ENCODE peak calls at places on chromosomes 7 and 10, in six cellular contexts. One of them, this sample, is unnamed.

GRCh38 chr10:113709221-113709838 is 29.6 kb downstream of the CASP7 start:
- DNase-seq in neural progenitor cell: no peak
- DNase-seq in H9: no peak
- DNase-seq in A549: peak
- DNase-seq in caudate nucleus: no peak
- DNase-seq in aorta: no peak
- DNase-seq in this sample: no peak

GRCh38 chr7:114484226-114484625 is 69.6 kb downstream of the FOXP2 start:
- DNase-seq in aorta: no peak
- DNase-seq in caudate nucleus: no peak
- DNase-seq in H9: no peak
- DNase-seq in neural progenitor cell: no peak
- DNase-seq in A549: no peak
- DNase-seq in this sample: no peak

GRCh38 chr10:124999433-125000365 is 57.8 kb downstream of the ZRANB1 start:
- DNase-seq in aorta: peak
- DNase-seq in neural progenitor cell: no peak
- DNase-seq in H9: no peak
- DNase-seq in caudate nucleus: peak
- DNase-seq in A549: no peak
- DNase-seq in this sample: peak

GRCh38 chr7:41219276-41219675 is 483.6 kb downstream of the INHBA start:
- DNase-seq in A549: no peak
- DNase-seq in H9: no peak
- DNase-seq in aorta: no peak
- DNase-seq in neural progenitor cell: peak
- DNase-seq in caudate nucleus: no peak
- DNase-seq in this sample: no peak

GRCh38 chr10:86979977-86980448 is 11.7 kb downstream of the ADIRF start:
- DNase-seq in neural progenitor cell: no peak
- DNase-seq in aorta: peak
- DNase-seq in A549: peak
- DNase-seq in caudate nucleus: no peak
- DNase-seq in H9: no peak
- DNase-seq in this sample: no peak

GRCh38 chr10:122263971-122264370 is 7.1 kb upstream of the BTBD16 start:
- DNase-seq in caudate nucleus: no peak
- DNase-seq in aorta: no peak
- DNase-seq in neural progenitor cell: no peak
- DNase-seq in H9: no peak
- DNase-seq in A549: peak
- DNase-seq in this sample: no peak

GRCh38 chr7:16778479-16778878 is 24.9 kb downstream of the TSPAN13 start:
- DNase-seq in aorta: no peak
- DNase-seq in H9: no peak
- DNase-seq in A549: no peak
- DNase-seq in caudate nucleus: no peak
- DNase-seq in neural progenitor cell: no peak
- DNase-seq in this sample: no peak

GRCh38 chr10:23449677-23450220 is 10.9 kb downstream of the OTUD1 start:
- DNase-seq in aorta: no peak
- DNase-seq in H9: no peak
- DNase-seq in neural progenitor cell: no peak
- DNase-seq in caudate nucleus: no peak
- DNase-seq in A549: no peak
- DNase-seq in this sample: no peak

GRCh38 chr10:132941640-132942051 is 724 bp downstream of the CFAP46 start:
- DNase-seq in A549: no peak
- DNase-seq in aorta: peak
- DNase-seq in caudate nucleus: no peak
- DNase-seq in neural progenitor cell: no peak
- DNase-seq in H9: no peak
- DNase-seq in this sample: no peak

GRCh38 chr7:929311-929711 is 25.2 kb downstream of the ADAP1 start:
- DNase-seq in aorta: peak
- DNase-seq in H9: no peak
- DNase-seq in caudate nucleus: peak
- DNase-seq in A549: no peak
- DNase-seq in neural progenitor cell: no peak
- DNase-seq in this sample: peak

GRCh38 chr7:104149822-104150221 is 58.0 kb downstream of the ORC5 start:
- DNase-seq in caudate nucleus: no peak
- DNase-seq in neural progenitor cell: no peak
- DNase-seq in H9: no peak
- DNase-seq in aorta: no peak
- DNase-seq in A549: no peak
- DNase-seq in this sample: no peak

GRCh38 chr7:142263598-142264380 is 5.9 kb upstream of the PRSS58 start:
- DNase-seq in caudate nucleus: no peak
- DNase-seq in neural progenitor cell: no peak
- DNase-seq in H9: no peak
- DNase-seq in aorta: no peak
- DNase-seq in A549: no peak
- DNase-seq in this sample: no peak

GRCh38 chr7:37488163-37488759 is 39.6 kb upstream of the ELMO1 start:
- DNase-seq in neural progenitor cell: peak
- DNase-seq in aorta: no peak
- DNase-seq in caudate nucleus: no peak
- DNase-seq in A549: peak
- DNase-seq in H9: peak
- DNase-seq in this sample: no peak

GRCh38 chr7:157269341-157270059 is 67.3 kb upstream of the DNAJB6 start:
- DNase-seq in neural progenitor cell: no peak
- DNase-seq in aorta: peak
- DNase-seq in H9: no peak
- DNase-seq in A549: no peak
- DNase-seq in caudate nucleus: no peak
- DNase-seq in this sample: no peak

GRCh38 chr7:27295236-27295635 is 52.6 kb downstream of the EVX1 start:
- DNase-seq in neural progenitor cell: no peak
- DNase-seq in A549: no peak
- DNase-seq in aorta: no peak
- DNase-seq in H9: no peak
- DNase-seq in caudate nucleus: no peak
- DNase-seq in this sample: no peak

GRCh38 chr10:110034596-110034995 is 26.8 kb downstream of the ADD3 start:
- DNase-seq in A549: no peak
- DNase-seq in caudate nucleus: no peak
- DNase-seq in H9: no peak
- DNase-seq in aorta: no peak
- DNase-seq in neural progenitor cell: no peak
- DNase-seq in this sample: no peak

GRCh38 chr7:131027287-131027773 is 293.3 kb upstream of the KLF14 start:
- DNase-seq in aorta: no peak
- DNase-seq in A549: no peak
- DNase-seq in H9: no peak
- DNase-seq in neural progenitor cell: no peak
- DNase-seq in caudate nucleus: peak
- DNase-seq in this sample: peak

GRCh38 chr10:103433858-103434257 is 18.3 kb downstream of the CALHM2 start:
- DNase-seq in H9: no peak
- DNase-seq in A549: no peak
- DNase-seq in neural progenitor cell: no peak
- DNase-seq in aorta: no peak
- DNase-seq in caudate nucleus: no peak
- DNase-seq in this sample: peak

GRCh38 chr10:18906636-18907035 is 142.0 kb upstream of the MALRD1 start:
- DNase-seq in caudate nucleus: no peak
- DNase-seq in H9: no peak
- DNase-seq in aorta: no peak
- DNase-seq in A549: no peak
- DNase-seq in neural progenitor cell: no peak
- DNase-seq in this sample: no peak

GRCh38 chr7:142942746-142943145 is 3.5 kb downstream of the LLCFC1 start:
- DNase-seq in H9: no peak
- DNase-seq in aorta: no peak
- DNase-seq in neural progenitor cell: no peak
- DNase-seq in A549: no peak
- DNase-seq in caudate nucleus: no peak
- DNase-seq in this sample: no peak

GRCh38 chr10:97023401-97024180 is 162.2 kb downstream of the SLIT1 start:
- DNase-seq in caudate nucleus: no peak
- DNase-seq in neural progenitor cell: no peak
- DNase-seq in H9: no peak
- DNase-seq in aorta: no peak
- DNase-seq in A549: no peak
- DNase-seq in this sample: no peak

GRCh38 chr7:76294344-76295024 is 8.0 kb upstream of the HSPB1 start:
- DNase-seq in caudate nucleus: peak
- DNase-seq in aorta: peak
- DNase-seq in neural progenitor cell: peak
- DNase-seq in H9: peak
- DNase-seq in A549: peak
- DNase-seq in this sample: peak

DNA sequence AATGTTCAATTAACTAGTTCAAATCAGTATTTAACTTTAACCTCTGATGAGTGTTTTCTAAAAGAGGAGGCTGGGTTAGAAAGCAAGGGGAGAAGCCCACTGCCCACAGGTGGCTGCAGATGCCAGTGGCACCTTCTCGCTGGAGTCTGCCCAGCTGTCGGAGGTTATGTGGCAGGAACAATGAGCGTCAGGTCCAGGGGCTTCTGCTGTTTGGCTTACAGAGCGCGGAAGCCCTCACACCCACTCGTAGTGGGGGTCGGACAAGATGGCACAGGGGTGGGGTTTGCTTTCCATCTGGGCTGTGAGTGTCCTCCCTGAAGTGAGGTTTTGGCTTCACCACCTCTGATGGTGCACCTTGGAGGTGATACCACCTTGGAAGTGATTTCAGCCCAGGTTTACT is 8.5 kb downstream of the DYNC2I1 start:
- DNase-seq in neural progenitor cell: no peak
- DNase-seq in caudate nucleus: no peak
- DNase-seq in aorta: no peak
- DNase-seq in H9: no peak
- DNase-seq in A549: no peak
- DNase-seq in this sample: no peak
- H3K27ac ChIP-seq in neural progenitor cell: no peak
- H3K27ac ChIP-seq in caudate nucleus: peak
- H3K27ac ChIP-seq in aorta: no peak
- H3K27ac ChIP-seq in H9: no peak
- H3K27ac ChIP-seq in A549: peak
- H3K27ac ChIP-seq in this sample: peak

GRCh38 chr10:127776816-127777215 is 39.8 kb downstream of the FOXI2 start:
- DNase-seq in H9: no peak
- DNase-seq in A549: no peak
- DNase-seq in caudate nucleus: no peak
- DNase-seq in aorta: no peak
- DNase-seq in neural progenitor cell: no peak
- DNase-seq in this sample: no peak

GRCh38 chr10:127774771-127775559 is 38.0 kb downstream of the FOXI2 start:
- DNase-seq in A549: no peak
- DNase-seq in aorta: no peak
- DNase-seq in H9: no peak
- DNase-seq in neural progenitor cell: peak
- DNase-seq in caudate nucleus: no peak
- DNase-seq in this sample: no peak
- H3K27ac ChIP-seq in A549: no peak
- H3K27ac ChIP-seq in aorta: no peak
- H3K27ac ChIP-seq in H9: no peak
- H3K27ac ChIP-seq in neural progenitor cell: no peak
- H3K27ac ChIP-seq in caudate nucleus: no peak
- H3K27ac ChIP-seq in this sample: no peak

DNA sequence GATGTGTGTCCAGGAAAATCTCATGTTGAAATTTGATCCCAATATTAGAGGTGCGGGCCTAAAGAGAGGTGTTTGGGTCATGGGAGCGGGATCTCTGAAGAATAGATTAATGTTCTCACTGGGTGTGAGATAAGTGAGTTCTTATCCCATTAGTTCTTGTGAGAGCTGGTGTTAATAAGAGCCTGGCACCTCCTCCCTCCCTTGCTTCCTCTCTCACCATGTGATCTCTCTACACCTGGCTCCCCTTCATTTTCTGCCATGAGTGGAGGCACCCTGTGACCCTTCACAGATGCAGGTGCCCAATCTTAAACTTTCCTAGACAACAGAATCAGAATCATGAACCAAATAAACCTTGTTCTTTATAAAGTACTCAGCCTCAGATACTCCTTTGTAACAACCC is 19.5 kb downstream of the MTPN start:
- DNase-seq in H9: no peak
- DNase-seq in A549: no peak
- DNase-seq in aorta: no peak
- DNase-seq in caudate nucleus: no peak
- DNase-seq in neural progenitor cell: no peak
- DNase-seq in this sample: no peak
- H3K27ac ChIP-seq in H9: no peak
- H3K27ac ChIP-seq in A549: no peak
- H3K27ac ChIP-seq in aorta: no peak
- H3K27ac ChIP-seq in caudate nucleus: no peak
- H3K27ac ChIP-seq in neural progenitor cell: no peak
- H3K27ac ChIP-seq in this sample: no peak

GRCh38 chr7:36192877-36193276 is 39.8 kb downstream of the EEPD1 start:
- DNase-seq in neural progenitor cell: no peak
- DNase-seq in H9: no peak
- DNase-seq in A549: no peak
- DNase-seq in caudate nucleus: no peak
- DNase-seq in aorta: no peak
- DNase-seq in this sample: no peak

GRCh38 chr7:36188923-36189322 is 35.9 kb downstream of the EEPD1 start:
- DNase-seq in caudate nucleus: no peak
- DNase-seq in A549: no peak
- DNase-seq in H9: no peak
- DNase-seq in aorta: no peak
- DNase-seq in neural progenitor cell: peak
- DNase-seq in this sample: no peak

GRCh38 chr7:36191292-36191920 is 38.4 kb downstream of the EEPD1 start:
- DNase-seq in H9: no peak
- DNase-seq in caudate nucleus: no peak
- DNase-seq in A549: no peak
- DNase-seq in aorta: no peak
- DNase-seq in neural progenitor cell: no peak
- DNase-seq in this sample: no peak

GRCh38 chr7:36192050-36192824 is 39.2 kb downstream of the EEPD1 start:
- DNase-seq in H9: no peak
- DNase-seq in A549: no peak
- DNase-seq in neural progenitor cell: no peak
- DNase-seq in caudate nucleus: no peak
- DNase-seq in aorta: no peak
- DNase-seq in this sample: no peak

DNA sequence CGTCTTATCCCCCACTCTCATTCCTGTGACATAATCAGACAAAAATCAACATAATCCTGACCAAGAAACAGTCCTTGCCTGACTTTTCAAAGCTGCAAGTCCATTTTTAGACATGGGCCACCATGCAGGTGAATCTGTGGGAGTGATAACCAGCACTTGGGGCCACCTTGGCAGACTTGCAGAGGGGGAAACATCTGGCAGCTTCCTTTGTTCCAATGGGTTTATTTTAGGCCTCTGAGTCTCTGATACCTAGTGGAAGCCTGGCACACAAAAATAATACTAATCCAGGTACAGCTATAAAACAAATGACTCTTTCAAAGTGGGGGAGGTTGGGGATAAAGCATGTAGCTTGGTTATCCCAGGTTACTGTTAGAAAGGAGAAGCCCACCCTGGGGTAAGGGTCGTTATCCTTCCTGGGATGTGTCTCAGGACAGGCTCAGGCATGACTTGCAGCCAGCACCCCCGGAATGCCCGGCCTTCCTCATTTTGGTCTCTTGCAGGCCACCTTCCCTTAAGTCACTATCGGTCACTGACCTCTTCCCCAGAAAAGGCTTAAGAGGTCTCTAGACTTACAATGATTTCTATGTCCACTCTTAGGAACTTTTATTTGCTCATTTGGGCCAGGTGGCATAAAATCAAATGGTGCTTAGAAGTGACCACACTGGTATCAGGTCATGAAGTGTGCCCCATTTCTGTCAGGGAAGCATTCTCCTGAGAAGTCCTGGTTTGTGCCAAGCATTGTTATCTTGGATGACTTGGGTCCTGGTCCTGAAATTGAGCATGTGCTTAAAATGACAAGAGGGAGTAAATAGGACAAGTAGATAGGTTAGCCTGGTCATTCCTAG is 37.6 kb downstream of the EEPD1 start:
- DNase-seq in caudate nucleus: peak
- DNase-seq in H9: no peak
- DNase-seq in neural progenitor cell: no peak
- DNase-seq in aorta: no peak
- DNase-seq in A549: no peak
- DNase-seq in this sample: peak
- H3K27ac ChIP-seq in caudate nucleus: no peak
- H3K27ac ChIP-seq in H9: no peak
- H3K27ac ChIP-seq in neural progenitor cell: no peak
- H3K27ac ChIP-seq in aorta: no peak
- H3K27ac ChIP-seq in A549: no peak
- H3K27ac ChIP-seq in this sample: no peak

This sample was measured in lower lobe of right lung.